ENCODE peak calls at places on chromosomes 1 and 21, in six cellular contexts. A is Peyer's patch, R is esophagus squamous epithelium, M is body of pancreas, B is spleen, U is heart left ventricle. Z is an unnamed sample.

GRCh38 chr1:27561126-27561899 is 42.6 kb downstream of the AHDC1 start:
- DNase-seq in A (no peak), R (no peak), M (no peak), B (no peak), U (no peak), Z (no peak)

GRCh38 chr1:74468982-74469603 is 43.3 kb downstream of the LRRC53 start:
- DNase-seq in A (no peak), R (no peak), M (no peak), B (no peak), U (no peak), Z (no peak)

GRCh38 chr1:192442736-192443135 is 125.9 kb downstream of the RGS21 start:
- DNase-seq in A (no peak), R (no peak), M (no peak), B (no peak), U (no peak), Z (no peak)

GRCh38 chr1:111856411-111857135 is 100.9 kb downstream of the DDX20 start:
- DNase-seq in A (no peak), R (no peak), M (no peak), B (no peak), U (no peak), Z (no peak)

GRCh38 chr1:35924838-35925237 is 6.1 kb upstream of the AGO3 start:
- DNase-seq in A (no peak), R (no peak), M (no peak), B (no peak), U (no peak), Z (no peak)

GRCh38 chr1:185972096-185972875 is 238.1 kb downstream of the HMCN1 start:
- DNase-seq in A (no peak), R (no peak), M (no peak), B (no peak), U (no peak), Z (no peak)

GRCh38 chr1:219189021-219189824 is 15.5 kb downstream of the LYPLAL1 start:
- DNase-seq in A (no peak), R (no peak), M (no peak), B (no peak), U (no peak), Z (no peak)

GRCh38 chr1:201350361-201350725 is 27.1 kb downstream of the TNNT2 start:
- DNase-seq in A (peak), R (no peak), M (no peak), B (no peak), U (peak), Z (no peak)

GRCh38 chr1:183234660-183235476 is 48.8 kb downstream of the LAMC2 start:
- DNase-seq in A (no peak), R (no peak), M (peak), B (no peak), U (peak), Z (peak)

GRCh38 chr1:7454895-7455784 is 316.0 kb upstream of the VAMP3 start:
- DNase-seq in A (no peak), R (no peak), M (no peak), B (no peak), U (no peak), Z (no peak)

GRCh38 chr1:154962238-154962678 is 676 bp upstream of the PYGO2 start:
- DNase-seq in A (no peak), R (no peak), M (peak), B (peak), U (peak), Z (no peak)

GRCh38 chr1:178086294-178087255 is 7.3 kb upstream of the RASAL2 start:
- DNase-seq in A (no peak), R (no peak), M (no peak), B (no peak), U (peak), Z (no peak)

GRCh38 chr21:44947930-44948331 is 8.1 kb downstream of the SLX9 start:
- DNase-seq in A (no peak), R (no peak), M (peak), B (peak), U (peak), Z (no peak)

GRCh38 chr1:63847308-63847910 is 73.6 kb downstream of the ROR1 start:
- DNase-seq in A (no peak), R (no peak), M (no peak), B (no peak), U (no peak), Z (no peak)

GRCh38 chr1:112818990-112819689 is 104.0 kb upstream of the PPM1J start:
- DNase-seq in A (no peak), R (no peak), M (no peak), B (no peak), U (no peak), Z (no peak)

GRCh38 chr1:246528933-246529731 is 22.1 kb upstream of the SMYD3 start:
- DNase-seq in A (no peak), R (no peak), M (no peak), B (no peak), U (no peak), Z (no peak)

GRCh38 chr1:36480161-36480560 is 2.6 kb downstream of the CSF3R start:
- DNase-seq in A (no peak), R (no peak), M (no peak), B (peak), U (no peak), Z (no peak)

GRCh38 chr1:200233393-200233792 is 176.4 kb downstream of the ZNF281 start:
- DNase-seq in A (no peak), R (no peak), M (no peak), B (no peak), U (no peak), Z (no peak)

GRCh38 chr1:41536296-41536695 is 51.8 kb upstream of the EDN2 start:
- DNase-seq in A (peak), R (no peak), M (no peak), B (peak), U (peak), Z (no peak)

DNA sequence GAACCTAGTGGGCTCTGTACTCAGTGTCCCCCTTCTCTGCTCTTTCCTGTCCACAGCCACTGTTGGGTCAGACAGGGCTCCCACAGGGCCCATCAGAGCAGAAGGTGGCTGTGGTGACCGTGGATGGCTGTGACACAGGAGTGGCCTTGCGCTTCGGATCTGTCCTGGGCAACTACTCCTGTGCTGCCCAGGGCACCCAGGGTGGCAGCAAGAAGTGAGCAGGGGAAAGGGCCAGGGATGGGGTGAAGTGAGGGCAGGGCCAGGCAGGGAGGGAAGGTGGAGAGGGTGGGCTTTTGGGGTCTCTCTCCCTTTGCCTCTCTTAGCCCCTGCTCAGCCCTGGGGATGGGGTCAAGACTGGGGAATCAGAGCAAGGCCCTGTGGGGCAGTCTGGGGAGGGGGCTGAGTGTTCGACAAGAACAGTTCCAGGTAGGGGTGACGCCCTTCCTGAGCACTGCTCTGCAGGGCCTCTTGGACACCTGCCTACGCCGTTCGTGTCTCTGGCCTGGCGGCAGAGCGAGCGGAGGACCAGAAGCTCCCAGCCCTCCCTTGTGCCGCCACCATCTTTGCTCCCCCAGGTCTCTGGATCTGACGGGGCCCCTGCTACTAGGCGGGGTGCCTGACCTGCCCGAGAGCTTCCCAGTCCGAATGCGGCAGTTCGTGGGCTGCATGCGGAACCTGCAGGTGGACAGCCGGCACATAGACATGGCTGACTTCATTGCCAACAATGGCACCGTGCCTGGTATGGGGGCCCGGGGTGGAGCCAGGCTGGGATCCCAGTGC is 13.1 kb downstream of the CELSR2 start:
- DNase-seq in A (no peak), R (no peak), M (no peak), B (no peak), U (no peak), Z (no peak)
- TF ChIP-seq CTCF in A (no peak), R (no peak), M (no peak), B (no peak), U (no peak), Z (no peak)

GRCh38 chr1:9505142-9505541 is 34.1 kb upstream of the SLC25A33 start:
- DNase-seq in A (no peak), R (no peak), M (no peak), B (no peak), U (no peak), Z (no peak)

GRCh38 chr1:9506901-9507300 is 32.4 kb upstream of the SLC25A33 start:
- DNase-seq in A (no peak), R (no peak), M (no peak), B (no peak), U (no peak), Z (no peak)

GRCh38 chr1:9503001-9503675 is 36.1 kb upstream of the SLC25A33 start:
- DNase-seq in A (no peak), R (no peak), M (peak), B (no peak), U (peak), Z (no peak)

GRCh38 chr1:9495854-9496374 is 43.4 kb upstream of the SLC25A33 start:
- DNase-seq in A (no peak), R (no peak), M (no peak), B (no peak), U (no peak), Z (no peak)

GRCh38 chr1:9500756-9501754 is 38.2 kb upstream of the SLC25A33 start:
- DNase-seq in A (no peak), R (no peak), M (no peak), B (no peak), U (no peak), Z (no peak)
- TF ChIP-seq POLR2A in A (no peak), R (no peak), M (no peak), B (no peak), U (no peak), Z (no peak)

GRCh38 chr1:108865316-108865910 is 8.5 kb upstream of the AKNAD1 start:
- DNase-seq in A (no peak), R (no peak), M (no peak), B (no peak), U (no peak), Z (no peak)

DNA sequence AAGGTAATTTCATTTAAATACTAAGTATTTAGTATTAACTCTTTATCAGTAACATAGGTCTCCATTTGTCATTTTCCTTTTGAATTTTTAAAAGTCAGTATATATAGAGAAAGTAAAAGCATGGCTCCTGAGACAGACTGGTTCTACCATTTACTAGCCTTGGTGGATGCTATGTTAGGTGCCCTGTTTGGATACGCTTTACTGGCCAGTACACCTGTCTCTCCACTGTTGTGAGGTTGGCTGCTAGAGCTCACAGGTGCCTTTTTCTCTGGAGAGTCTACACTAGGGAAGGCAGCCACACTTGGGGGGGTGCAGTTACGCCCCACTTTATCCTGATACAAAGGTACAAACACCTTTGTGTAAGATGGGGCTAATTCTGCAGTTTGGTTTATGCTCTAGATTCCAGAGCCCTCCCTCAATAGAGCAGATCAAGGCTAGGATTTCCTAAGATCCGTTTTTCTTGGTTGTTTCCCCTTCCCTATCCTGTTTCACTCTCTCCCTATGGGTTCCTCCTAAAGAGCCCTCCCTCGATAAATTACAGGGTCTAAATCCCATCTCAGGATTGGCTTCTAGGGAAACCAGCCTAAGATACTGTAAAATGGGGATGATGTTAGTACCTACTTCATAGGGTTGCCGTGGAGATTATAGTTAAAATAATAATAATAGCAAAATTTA is 5.6 kb upstream of the GPSM2 start:
- DNase-seq in A (no peak), R (no peak), M (no peak), B (no peak), U (no peak), Z (no peak)
- H3K4me3 ChIP-seq in A (no peak), R (no peak), M (no peak), B (no peak), U (no peak), Z (no peak)

DNA sequence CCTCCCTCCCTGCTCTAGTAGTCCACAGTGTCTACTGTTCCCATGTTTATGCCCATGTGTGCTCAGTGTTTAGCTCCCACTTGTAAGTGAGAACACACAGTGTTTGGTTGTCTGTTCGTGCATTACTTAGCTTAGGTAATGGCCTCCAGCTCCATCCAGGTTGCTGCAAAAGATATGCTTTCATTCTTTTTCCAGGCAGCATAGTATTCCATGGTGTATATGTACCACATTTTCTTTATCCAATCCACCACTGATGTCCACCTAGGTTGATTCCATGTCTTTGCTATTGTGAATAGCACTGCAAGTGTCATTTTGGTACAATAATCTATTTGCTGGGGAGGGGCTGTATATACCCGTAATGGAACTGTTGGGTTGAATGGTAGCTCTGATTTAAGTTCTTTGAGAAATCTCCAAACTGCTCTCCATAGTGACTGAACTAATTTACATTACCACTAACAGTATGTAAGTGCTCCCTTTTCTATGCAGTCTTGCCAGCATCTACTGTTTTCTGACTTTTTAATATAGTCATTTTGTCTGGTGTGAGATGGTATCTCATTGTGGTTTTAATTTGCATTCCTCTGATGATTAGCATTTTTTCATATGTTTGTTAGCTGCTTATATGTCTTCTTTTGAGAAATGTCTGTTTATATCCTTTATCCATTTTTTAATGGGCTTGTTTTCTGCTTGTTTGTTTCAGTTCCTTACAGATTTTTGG is 191.9 kb upstream of the DMRTA2 start:
- DNase-seq in A (no peak), R (no peak), M (no peak), B (no peak), U (no peak), Z (no peak)
- TF ChIP-seq CTCF in A (no peak), R (no peak), M (no peak), B (no peak), U (no peak), Z (no peak)

GRCh38 chr1:26191739-26192138 is 1.3 kb downstream of the CATSPER4 start:
- DNase-seq in A (no peak), R (no peak), M (no peak), B (no peak), U (no peak), Z (no peak)

GRCh38 chr1:26197813-26198212 is 7.4 kb downstream of the CATSPER4 start:
- DNase-seq in A (no peak), R (no peak), M (no peak), B (no peak), U (no peak), Z (no peak)

GRCh38 chr1:26200413-26200812 is 10.0 kb downstream of the CATSPER4 start:
- DNase-seq in A (no peak), R (no peak), M (no peak), B (no peak), U (no peak), Z (no peak)

GRCh38 chr1:26197301-26197700 is 6.9 kb downstream of the CATSPER4 start:
- DNase-seq in A (no peak), R (no peak), M (no peak), B (no peak), U (no peak), Z (no peak)

GRCh38 chr1:26195805-26196204 is 5.4 kb downstream of the CATSPER4 start:
- DNase-seq in A (no peak), R (no peak), M (no peak), B (no peak), U (no peak), Z (no peak)
- TF ChIP-seq POLR2A in A (no peak), R (no peak), M (no peak), B (no peak), U (no peak), Z (no peak)

DNA sequence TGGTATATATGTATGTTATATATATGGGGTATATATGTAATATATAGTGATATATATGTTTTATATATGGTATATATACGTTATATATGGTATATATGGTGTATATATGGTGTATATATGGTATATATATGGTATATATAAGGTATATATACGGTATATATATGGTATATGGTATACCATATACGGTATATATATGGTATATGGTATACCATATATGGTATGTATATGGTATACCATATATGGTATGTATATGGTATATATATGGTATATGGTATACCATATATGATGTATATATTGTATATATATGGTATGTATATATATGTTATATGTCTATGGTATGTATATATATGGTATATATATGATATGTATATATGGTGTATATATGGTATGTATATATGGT is 447.7 kb upstream of the USP24 start:
- DNase-seq in A (no peak), R (no peak), M (no peak), B (no peak), U (no peak), Z (no peak)
- H3K4me3 ChIP-seq in A (no peak), R (no peak), M (no peak), B (no peak), U (no peak), Z (no peak)

GRCh38 chr1:214658785-214659184 is 55.8 kb downstream of the CENPF start:
- DNase-seq in A (no peak), R (no peak), M (peak), B (no peak), U (no peak), Z (no peak)

GRCh38 chr1:214658175-214658574 is 55.2 kb downstream of the CENPF start:
- DNase-seq in A (no peak), R (no peak), M (no peak), B (no peak), U (no peak), Z (no peak)

GRCh38 chr1:214660190-214660589 is 57.2 kb downstream of the CENPF start:
- DNase-seq in A (no peak), R (no peak), M (no peak), B (no peak), U (no peak), Z (no peak)

GRCh38 chr1:214662386-214662785 is 59.4 kb downstream of the CENPF start:
- DNase-seq in A (no peak), R (no peak), M (no peak), B (no peak), U (no peak), Z (no peak)

GRCh38 chr1:214660900-214661299 is 57.9 kb downstream of the CENPF start:
- DNase-seq in A (no peak), R (no peak), M (peak), B (no peak), U (no peak), Z (no peak)
- TF ChIP-seq CTCF in A (no peak), R (no peak), M (peak), B (peak), U (no peak), Z (no peak)

DNA sequence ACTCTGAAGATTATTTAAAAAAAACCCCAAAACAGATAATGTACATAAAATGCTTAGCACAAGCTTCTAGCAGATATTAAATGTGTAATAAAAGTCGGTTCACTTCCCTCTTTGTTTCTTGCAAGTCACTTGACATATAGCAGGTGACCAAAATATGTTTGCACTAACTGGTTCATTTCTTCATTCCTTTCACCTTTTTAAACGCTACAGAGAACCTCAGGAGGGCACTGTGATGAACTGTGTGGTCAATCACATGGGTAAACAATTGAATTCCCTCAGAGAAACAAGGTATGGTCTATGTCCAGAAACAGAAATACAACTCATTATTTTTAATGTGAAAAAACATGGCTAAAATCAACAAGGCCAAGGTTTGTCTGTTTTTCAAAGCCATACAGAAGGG is 51.3 kb upstream of the BCL10 start:
- DNase-seq in A (no peak), R (no peak), M (no peak), B (no peak), U (no peak), Z (no peak)
- TF ChIP-seq POLR2A in A (no peak), R (no peak), M (no peak), B (no peak), U (no peak), Z (no peak)

DNA sequence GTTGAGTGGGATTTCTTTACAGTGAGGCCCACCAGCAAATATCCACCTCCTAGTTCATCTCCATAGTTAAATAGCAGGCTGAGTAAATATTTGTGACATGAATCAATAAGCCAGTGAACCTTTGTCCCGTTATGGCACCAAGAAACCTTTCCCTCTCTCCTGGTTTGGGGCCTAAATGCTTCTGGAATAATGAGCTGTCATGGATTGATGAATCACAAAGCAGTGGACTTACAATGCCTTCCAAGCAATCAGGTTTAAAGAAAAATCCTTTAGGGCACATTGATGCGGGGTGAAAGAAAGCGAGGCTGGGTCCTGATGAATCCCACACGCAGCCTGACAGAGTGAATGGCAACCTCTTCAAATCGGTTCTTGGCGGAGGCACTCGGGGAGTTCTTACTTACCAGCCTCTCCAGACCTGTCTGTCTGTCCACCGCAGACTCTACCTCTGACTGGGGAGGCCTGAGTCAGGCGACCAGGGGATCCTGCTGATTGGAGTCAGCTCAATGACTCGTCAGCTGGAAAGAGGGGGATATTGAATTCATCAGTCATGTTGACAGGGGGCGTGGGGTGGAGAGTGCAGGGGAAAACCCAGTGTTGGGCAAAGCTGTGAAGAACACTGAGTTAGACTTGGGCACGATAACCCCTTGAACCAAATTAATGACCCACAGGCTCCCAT is 247.3 kb downstream of the PLPP3 start:
- DNase-seq in A (no peak), R (no peak), M (no peak), B (no peak), U (no peak), Z (no peak)
- H3K4me3 ChIP-seq in A (no peak), R (no peak), M (no peak), B (no peak), U (no peak), Z (no peak)

Z was measured in lower leg skin.